ENCODE peak calls at places on chromosomes 2 and 18, in six cellular contexts. Q is stimulated activated CD4-positive, alpha-beta T cell treated with anti-CD3 and anti-CD28 coated beads, Interleukin-2, amount 100 ng/mL, for 48 hours; H is prostate gland; D is Peyer's patch; A is anterior cingulate cortex; K is M059J. I is an unnamed sample.

GRCh38 chr18:26089247-26090129 is 925 bp downstream of the SS18 start:
- DNase-seq in K (peak), D (no peak), Q (no peak), A (no peak), H (peak), I (no peak)

GRCh38 chr2:64819774-64820688 is 166.3 kb upstream of the SERTAD2 start:
- DNase-seq in D (no peak), K (peak), A (no peak), Q (peak), H (no peak), I (peak)

GRCh38 chr2:173523497-173523896 is 168.8 kb downstream of the CDCA7 start:
- DNase-seq in K (no peak), A (no peak), D (no peak), Q (no peak), H (no peak), I (no peak)

GRCh38 chr2:239574434-239575156 is 173.8 kb upstream of the HDAC4 start:
- DNase-seq in H (no peak), D (peak), K (no peak), Q (no peak), A (no peak), I (no peak)

GRCh38 chr2:171789956-171790355 is 102.7 kb downstream of the DYNC1I2 start:
- DNase-seq in K (no peak), Q (no peak), A (no peak), H (no peak), D (no peak), I (no peak)

GRCh38 chr2:174972924-174973323 is 32.3 kb downstream of the CHN1 start:
- DNase-seq in A (no peak), Q (no peak), H (no peak), D (no peak), K (peak), I (no peak)

GRCh38 chr2:114797540-114797939 is 355.1 kb downstream of the DPP10 start:
- DNase-seq in H (no peak), D (no peak), Q (no peak), K (no peak), A (no peak), I (no peak)

GRCh38 chr2:649461-650342 is 27.5 kb downstream of the TMEM18 start:
- DNase-seq in A (no peak), Q (no peak), D (no peak), H (no peak), K (no peak), I (peak)

GRCh38 chr2:17935242-17935885 is 56.9 kb downstream of the KCNS3 start:
- DNase-seq in H (no peak), K (no peak), Q (no peak), A (no peak), D (no peak), I (no peak)

GRCh38 chr18:77361382-77361781 is 111.7 kb downstream of the GALR1 start:
- DNase-seq in D (no peak), K (no peak), Q (no peak), H (no peak), A (no peak), I (no peak)

GRCh38 chr2:176473177-176473576 is 203.9 kb downstream of the MTX2 start:
- DNase-seq in K (peak), D (no peak), H (peak), A (no peak), Q (peak), I (no peak)

GRCh38 chr2:186755066-186755465 is 61.2 kb downstream of the FAM171B start:
- DNase-seq in K (peak), H (no peak), Q (no peak), D (no peak), A (no peak), I (no peak)

GRCh38 chr18:22813648-22814328 is 119.3 kb upstream of the RBBP8 start:
- DNase-seq in A (no peak), H (peak), Q (no peak), K (peak), D (no peak), I (no peak)

GRCh38 chr2:197873293-197873701 is 68.9 kb downstream of the PLCL1 start:
- DNase-seq in A (no peak), H (no peak), D (no peak), K (no peak), Q (no peak), I (no peak)

GRCh38 chr2:224165901-224166319 is 126.8 kb upstream of the SERPINE2 start:
- DNase-seq in H (no peak), D (no peak), K (peak), A (no peak), Q (no peak), I (no peak)

GRCh38 chr2:34734662-34735061 is 1135.6 kb upstream of the FAM98A start:
- DNase-seq in D (no peak), K (no peak), H (no peak), Q (no peak), A (no peak), I (no peak)

GRCh38 chr2:187527262-187527661 is 27.0 kb downstream of the TFPI start:
- DNase-seq in H (no peak), K (peak), A (no peak), D (no peak), Q (no peak), I (no peak)

GRCh38 chr2:27281855-27282559 is at the start of gene TRIM54:
- DNase-seq in K (no peak), A (no peak), D (no peak), Q (no peak), H (no peak), I (no peak)

GRCh38 chr2:201208563-201209252 is 25.8 kb downstream of the CASP10 start:
- DNase-seq in A (no peak), Q (no peak), D (no peak), K (no peak), H (no peak), I (no peak)

GRCh38 chr2:86368181-86368824 is 30.9 kb upstream of the REEP1 start:
- DNase-seq in A (peak), H (no peak), K (peak), Q (peak), D (peak), I (peak)

GRCh38 chr2:171575606-171576005 is 53.3 kb downstream of the CYBRD1 start:
- DNase-seq in Q (no peak), A (no peak), H (no peak), D (no peak), K (no peak), I (no peak)

GRCh38 chr2:53519925-53520629 is 247.5 kb upstream of the CHAC2 start:
- DNase-seq in D (no peak), Q (no peak), K (no peak), A (no peak), H (no peak), I (no peak)

GRCh38 chr2:98912221-98912851 is 23.7 kb downstream of the CRACDL start:
- DNase-seq in D (no peak), Q (no peak), H (no peak), A (no peak), K (peak), I (no peak)

GRCh38 chr2:62196278-62196901 is 475 bp downstream of the B3GNT2 start:
- DNase-seq in Q (peak), D (no peak), A (peak), H (peak), K (peak), I (peak)

GRCh38 chr2:28950941-28951630 is 30.0 kb upstream of the TOGARAM2 start:
- DNase-seq in H (no peak), K (no peak), D (no peak), A (no peak), Q (no peak), I (peak)